ENCODE peak calls at places on chromosomes 1 and 21, in seven cellular contexts. Q, R, D, G, C, I and A are unnamed samples.
A peak's percentile ranks its signal among the peaks of the same experiment; 100 is the strongest.

GRCh38 chr21:39040494-39041110 is 142.6 kb downstream of the PSMG1 start:
- DNase-seq in G (no peak), C (no peak), D (no peak), Q (no peak), I (no peak), R (no peak), A (no peak)

GRCh38 chr1:172537827-172538391 is 5.0 kb downstream of the SUCO start:
- DNase-seq in C (no peak), G (no peak), D (no peak), I (no peak), Q (no peak), R (no peak), A (no peak)

GRCh38 chr1:166391677-166392076 is 224.9 kb upstream of the FAM78B start:
- DNase-seq in R (no peak), C (no peak), G (peak; percentile 27), I (no peak), Q (no peak), D (no peak), A (no peak)

GRCh38 chr1:175162955-175163354 is 29.6 kb downstream of the KIAA0040 start:
- DNase-seq in I (no peak), R (no peak), Q (no peak), C (no peak), G (no peak), D (no peak), A (no peak)

GRCh38 chr1:233376711-233377110 is 49.2 kb downstream of the MAP3K21 start:
- DNase-seq in G (no peak), R (no peak), Q (no peak), C (no peak), D (no peak), I (no peak), A (no peak)

GRCh38 chr1:223035724-223036478 is 107.1 kb downstream of the TLR5 start:
- DNase-seq in Q (no peak), D (no peak), I (no peak), G (no peak), R (no peak), C (no peak), A (no peak)

GRCh38 chr1:93722081-93723031 is 40.7 kb upstream of the BCAR3 start:
- DNase-seq in I (no peak), R (peak; percentile 79), Q (no peak), C (no peak), D (no peak), G (no peak), A (no peak)

GRCh38 chr21:32212116-32212515 is 66.7 kb downstream of the MIS18A start:
- DNase-seq in G (no peak), R (no peak), Q (no peak), D (no peak), C (no peak), I (no peak), A (no peak)

GRCh38 chr1:17765444-17766411 is 10.6 kb downstream of the ACTL8 start:
- DNase-seq in I (no peak), C (no peak), R (no peak), G (peak; percentile 85), D (peak; percentile 94), Q (peak; percentile 92), A (peak; percentile 86)

GRCh38 chr1:22236151-22236550 is 93.3 kb upstream of the WNT4 start:
- DNase-seq in D (no peak), Q (no peak), R (peak; percentile 37), G (no peak), I (no peak), C (peak; percentile 87), A (no peak)

GRCh38 chr1:41902125-41902524 is 16.6 kb downstream of the HIVEP3 start:
- DNase-seq in R (no peak), I (no peak), Q (no peak), G (peak; percentile 94), C (no peak), D (peak; percentile 80), A (peak; percentile 66)

GRCh38 chr1:41810446-41810845 is 108.3 kb downstream of the HIVEP3 start:
- DNase-seq in D (peak; percentile 15), G (peak; percentile 49), C (no peak), R (no peak), Q (no peak), I (no peak), A (peak; percentile 38)

GRCh38 chr1:78650114-78650513 is 483 bp downstream of the IFI44 start:
- DNase-seq in R (no peak), G (peak; percentile 13), D (peak; percentile 2), Q (no peak), C (no peak), I (no peak), A (no peak)

GRCh38 chr1:96090134-96090533 is 631.5 kb upstream of the PTBP2 start:
- DNase-seq in G (no peak), Q (no peak), R (no peak), D (no peak), C (no peak), I (no peak), A (no peak)

GRCh38 chr1:221933814-221934213 is 191.9 kb upstream of the DUSP10 start:
- DNase-seq in C (no peak), D (no peak), G (no peak), I (no peak), Q (no peak), R (no peak), A (no peak)

GRCh38 chr1:25140073-25140797 is 92.1 kb downstream of the SYF2 start:
- DNase-seq in G (no peak), C (peak; percentile 61), Q (no peak), D (no peak), I (no peak), R (peak; percentile 61), A (no peak)

GRCh38 chr21:44706706-44707615 is 4.4 kb downstream of the TSPEAR start:
- DNase-seq in G (no peak), Q (peak; percentile 64), I (no peak), C (no peak), D (no peak), R (no peak), A (no peak)

GRCh38 chr1:63073530-63074306 is 248.6 kb upstream of the FOXD3 start:
- DNase-seq in R (no peak), Q (no peak), C (peak; percentile 32), I (no peak), G (no peak), D (no peak), A (no peak)

GRCh38 chr1:9840176-9840575 is 16.4 kb upstream of the CLSTN1 start:
- DNase-seq in C (peak; percentile 98), R (no peak), G (no peak), I (no peak), D (no peak), Q (peak; percentile 23), A (no peak)

GRCh38 chr1:80918365-80918764 is 882.4 kb upstream of the ADGRL2 start:
- DNase-seq in Q (no peak), D (no peak), I (no peak), R (no peak), C (no peak), G (no peak), A (no peak)

GRCh38 chr1:160522622-160523345 is at the start of gene SLAMF6:
- DNase-seq in C (peak; percentile 28), Q (no peak), D (no peak), I (peak; percentile 15), R (no peak), G (no peak), A (no peak)

GRCh38 chr21:45994086-45994661 is 12.6 kb downstream of the COL6A1 start:
- DNase-seq in D (no peak), G (no peak), Q (peak; percentile 75), I (no peak), C (no peak), R (peak; percentile 64), A (no peak)

GRCh38 chr1:62425041-62425440 is 11.8 kb upstream of the USP1 start:
- DNase-seq in D (no peak), Q (no peak), C (no peak), G (no peak), I (no peak), R (no peak), A (no peak)

GRCh38 chr1:204875255-204875654 is 4.6 kb downstream of the NFASC start:
- DNase-seq in C (no peak), D (no peak), R (no peak), G (no peak), I (no peak), Q (no peak), A (no peak)